ENCODE peak calls at places on chromosomes 3 and 15, in eight cellular contexts. O, G, Y, V, S, R, F and P are unnamed samples.

GRCh38 chr3:129439381-129439816 is 349 bp downstream of the MBD4 start:
- DNase-seq in O (peak; percentile 41), G (peak; percentile 14), Y (peak; percentile 58), S (peak; percentile 33), V (peak; percentile 16), F (peak; percentile 61), R (no peak), P (peak; percentile 39)

GRCh38 chr15:60536314-60536713 is 57.4 kb upstream of the ICE2 start:
- DNase-seq in O (no peak), R (no peak), V (no peak), F (no peak), Y (no peak), S (no peak), G (no peak), P (no peak)

GRCh38 chr3:154095832-154096421 is 25.3 kb upstream of the ARHGEF26 start:
- DNase-seq in O (no peak), S (no peak), V (no peak), F (no peak), R (no peak), Y (peak; percentile 48), G (peak; percentile 26), P (no peak)

GRCh38 chr15:66901336-66902100 is 163.9 kb upstream of the SMAD3 start:
- DNase-seq in O (no peak), R (no peak), F (no peak), Y (no peak), S (no peak), G (peak; percentile 19), V (no peak), P (no peak)

GRCh38 chr3:71580636-71581215 is 2.8 kb downstream of the FOXP1 start:
- DNase-seq in V (no peak), Y (no peak), F (no peak), O (no peak), R (no peak), G (peak; percentile 14), S (no peak), P (no peak)

GRCh38 chr15:41276821-41277220 is 45.8 kb downstream of the CHP1 start:
- DNase-seq in O (no peak), R (no peak), Y (no peak), F (no peak), G (no peak), V (no peak), S (no peak), P (no peak)

GRCh38 chr3:107988464-107989156 is 102.2 kb downstream of the CD47 start:
- DNase-seq in Y (no peak), F (no peak), V (no peak), S (no peak), G (peak; percentile 22), R (no peak), O (peak; percentile 45), P (peak; percentile 70)

GRCh38 chr3:197305854-197306253 is 7.4 kb upstream of the DLG1 start:
- DNase-seq in R (no peak), O (no peak), S (no peak), G (no peak), Y (no peak), F (peak; percentile 50), V (no peak), P (no peak)

GRCh38 chr3:73074681-73075305 is 13.3 kb downstream of the EBLN2 start:
- DNase-seq in R (no peak), F (no peak), O (no peak), S (no peak), G (no peak), Y (no peak), V (no peak), P (no peak)

GRCh38 chr15:55861115-55861514 is 118.2 kb upstream of the PRTG start:
- DNase-seq in V (no peak), F (no peak), G (no peak), Y (no peak), O (no peak), R (no peak), S (no peak), P (no peak)

GRCh38 chr15:29870495-29871151 is 48.4 kb upstream of the TJP1 start:
- DNase-seq in R (no peak), F (no peak), S (no peak), O (no peak), G (no peak), Y (no peak), V (no peak), P (peak; percentile 70)

GRCh38 chr3:194267744-194268658 is 83.1 kb downstream of the CPN2 start:
- DNase-seq in S (no peak), O (no peak), G (no peak), V (no peak), Y (no peak), F (no peak), R (no peak), P (peak; percentile 86)

GRCh38 chr3:45536316-45536715 is 58.2 kb upstream of the LIMD1 start:
- DNase-seq in G (no peak), Y (no peak), S (no peak), V (no peak), O (no peak), R (no peak), F (no peak), P (no peak)

GRCh38 chr3:16807441-16807840 is 77.3 kb upstream of the PLCL2 start:
- DNase-seq in O (no peak), V (no peak), Y (no peak), G (no peak), S (no peak), R (no peak), F (no peak), P (no peak)

GRCh38 chr3:36932979-36933378 is 11.9 kb downstream of the TRANK1 start:
- DNase-seq in R (no peak), F (no peak), V (no peak), O (no peak), S (no peak), G (peak; percentile 26), Y (no peak), P (no peak)

GRCh38 chr3:51718547-51719412 is 11.9 kb downstream of the GRM2 start:
- DNase-seq in R (peak; percentile 18), Y (peak; percentile 35), O (peak; percentile 67), V (peak; percentile 62), F (peak; percentile 86), S (peak; percentile 92), G (peak; percentile 72), P (peak; percentile 76)

GRCh38 chr3:53375019-53375418 is 27.7 kb upstream of the DCP1A start:
- DNase-seq in Y (peak; percentile 18), F (peak; percentile 69), R (peak; percentile 18), S (peak; percentile 82), V (peak; percentile 61), O (peak; percentile 60), G (peak; percentile 59), P (peak; percentile 49)

GRCh38 chr3:111301238-111301798 is 229.7 kb downstream of the NECTIN3 start:
- DNase-seq in Y (no peak), R (no peak), O (no peak), G (no peak), V (no peak), S (no peak), F (no peak), P (no peak)

GRCh38 chr3:189001559-189001958 is 170.2 kb upstream of the TPRG1 start:
- DNase-seq in S (no peak), V (no peak), F (no peak), R (no peak), O (peak; percentile 15), Y (no peak), G (peak; percentile 61), P (no peak)